ENCODE peak calls at places on chromosomes 2 and 18, in four cellular contexts. Y is astrocyte of the cerebellum, W is EL, I is Caki2. C is an unnamed sample.

GRCh38 chr2:215699018-215699417 is 263.1 kb upstream of the FN1 start:
- DNase-seq in Y (no peak), W (no peak), I (no peak), C (no peak)

GRCh38 chr2:133247613-133248012 is 320.6 kb downstream of the NCKAP5 start:
- DNase-seq in Y (no peak), W (peak), I (no peak), C (no peak)

GRCh38 chr2:121707920-121708361 is 28.7 kb downstream of the NIFK start:
- DNase-seq in Y (no peak), W (no peak), I (peak), C (no peak)

GRCh38 chr2:25228848-25229674 is 60.7 kb upstream of the POMC start:
- DNase-seq in Y (peak), W (peak), I (peak), C (peak)

GRCh38 chr2:68088950-68089349 is 26.1 kb upstream of the C1D start:
- DNase-seq in Y (no peak), W (no peak), I (no peak), C (no peak)

GRCh38 chr2:196328088-196328680 is 156.8 kb upstream of the STK17B start:
- DNase-seq in Y (no peak), W (no peak), I (no peak), C (no peak)

GRCh38 chr2:217835931-217836881 is 166.6 kb downstream of the TNS1 start:
- DNase-seq in Y (peak), W (peak), I (no peak), C (peak)

GRCh38 chr18:12038082-12038660 is 55.5 kb upstream of the ANKRD62 start:
- DNase-seq in Y (no peak), W (peak), I (no peak), C (no peak)

GRCh38 chr2:30584116-30584515 is 137.1 kb downstream of the LCLAT1 start:
- DNase-seq in Y (no peak), W (no peak), I (no peak), C (no peak)

GRCh38 chr18:47846431-47846830 is 84.0 kb downstream of the SMAD2 start:
- DNase-seq in Y (no peak), W (no peak), I (no peak), C (no peak)

GRCh38 chr2:67400560-67401464 is 3.7 kb downstream of the ETAA1 start:
- DNase-seq in Y (no peak), W (peak), I (peak), C (no peak)

GRCh38 chr2:120779781-120780283 is 44.2 kb downstream of the GLI2 start:
- DNase-seq in Y (peak), W (peak), I (peak), C (no peak)

GRCh38 chr18:35143615-35144596 is 96.9 kb upstream of the ZNF397 start:
- DNase-seq in Y (peak), W (peak), I (peak), C (peak)

GRCh38 chr2:153360239-153360638 is 118.3 kb downstream of the RPRM start:
- DNase-seq in Y (no peak), W (no peak), I (no peak), C (no peak)

GRCh38 chr18:10353791-10354190 is 100.6 kb upstream of the APCDD1 start:
- DNase-seq in Y (peak), W (peak), I (no peak), C (no peak)

GRCh38 chr18:53937037-53937436 is 287.4 kb downstream of the MBD2 start:
- DNase-seq in Y (no peak), W (no peak), I (no peak), C (no peak)

GRCh38 chr18:5890606-5891360 is 4.5 kb downstream of the TMEM200C start:
- DNase-seq in Y (no peak), W (no peak), I (peak), C (no peak)

GRCh38 chr2:19775838-19776237 is 125.9 kb downstream of the TTC32 start:
- DNase-seq in Y (no peak), W (peak), I (no peak), C (no peak)

GRCh38 chr2:16707014-16707413 is 41.4 kb upstream of the CYRIA start:
- DNase-seq in Y (no peak), W (no peak), I (no peak), C (no peak)

GRCh38 chr2:28390241-28390856 is 2.3 kb upstream of the FOSL2 start:
- DNase-seq in Y (peak), W (peak), I (peak), C (peak)

GRCh38 chr2:142180820-142181533 is 50.2 kb upstream of the LRP1B start:
- DNase-seq in Y (no peak), W (peak), I (no peak), C (no peak)

GRCh38 chr2:118474151-118474561 is 373.3 kb downstream of the EN1 start:
- DNase-seq in Y (no peak), W (no peak), I (no peak), C (no peak)

GRCh38 chr2:172545408-172546075 is 10.3 kb upstream of the PDK1 start:
- DNase-seq in Y (no peak), W (no peak), I (no peak), C (no peak)

GRCh38 chr18:45962461-45962860 is 4.7 kb downstream of the EPG5 start:
- DNase-seq in Y (peak), W (peak), I (peak), C (no peak)

GRCh38 chr2:196500686-196501431 is 138.7 kb upstream of the CCDC150 start:
- DNase-seq in Y (no peak), W (peak), I (no peak), C (no peak)

GRCh38 chr2:127064642-127065250 is 42.2 kb downstream of the BIN1 start:
- DNase-seq in Y (peak), W (peak), I (peak), C (peak)